ENCODE peak calls at places on chromosomes 4 and X, in nine cellular contexts. C is hepatocyte; L is Panc1; B is brain microvascular endothelial cell; O is MM.1S; I is K562; P is CD4-positive, alpha-beta memory T cell; N is upper lobe of right lung; J is CD8-positive, alpha-beta T cell. M is an unnamed sample.

GRCh38 chr4:146051724-146052396 is 113.2 kb upstream of the ZNF827 start:
- DNase-seq in C (no peak), L (no peak), B (peak; percentile 61), O (no peak), I (no peak), P (no peak), N (no peak), J (no peak), M (no peak)

GRCh38 chrX:72620550-72621145 is 48.0 kb upstream of the HDAC8 start:
- DNase-seq in C (peak; percentile 73), L (peak; percentile 90), B (peak; percentile 90), O (no peak), I (peak; percentile 31), P (no peak), N (no peak), J (no peak), M (no peak)

GRCh38 chr4:8591626-8592365 is 769 bp upstream of the CPZ start:
- DNase-seq in C (no peak), L (no peak), B (no peak), O (no peak), I (no peak), P (no peak), N (no peak), J (no peak), M (no peak)

GRCh38 chr4:176185068-176185467 is 10.3 kb downstream of the SPATA4 start:
- DNase-seq in C (no peak), L (no peak), B (peak; percentile 72), O (no peak), I (no peak), P (no peak), N (no peak), J (no peak), M (no peak)

GRCh38 chr4:182923376-182923775 is 6.2 kb upstream of the DCTD start:
- DNase-seq in C (no peak), L (no peak), B (no peak), O (no peak), I (no peak), P (no peak), N (no peak), J (no peak), M (no peak)

GRCh38 chrX:19785647-19786046 is 101.8 kb downstream of the SH3KBP1 start:
- DNase-seq in C (no peak), L (no peak), B (no peak), O (no peak), I (no peak), P (no peak), N (no peak), J (no peak), M (no peak)

GRCh38 chr4:61445374-61446063 is 245.4 kb downstream of the ADGRL3 start:
- DNase-seq in C (peak; percentile 22), L (no peak), B (no peak), O (no peak), I (no peak), P (no peak), N (no peak), J (no peak), M (no peak)

GRCh38 chr4:85968945-85969830 is 390.7 kb downstream of the MAPK10 start:
- DNase-seq in C (peak; percentile 59), L (no peak), B (peak; percentile 43), O (peak; percentile 43), I (no peak), P (no peak), N (no peak), J (no peak), M (no peak)

GRCh38 chr4:26765515-26765914 is 95.1 kb upstream of the STIM2 start:
- DNase-seq in C (peak; percentile 45), L (no peak), B (no peak), O (no peak), I (peak; percentile 16), P (no peak), N (no peak), J (no peak), M (no peak)

GRCh38 chrX:108165349-108166111 is 74.0 kb downstream of the ATG4A start:
- DNase-seq in C (peak; percentile 52), L (peak; percentile 10), B (peak; percentile 38), O (no peak), I (peak; percentile 29), P (no peak), N (no peak), J (no peak), M (no peak)

GRCh38 chrX:150849996-150850720 is 48.3 kb downstream of the CD99L2 start:
- DNase-seq in C (no peak), L (no peak), B (no peak), O (no peak), I (no peak), P (no peak), N (no peak), J (no peak), M (no peak)

GRCh38 chrX:39242187-39242586 is 440.9 kb downstream of the MID1IP1 start:
- DNase-seq in C (peak; percentile 68), L (no peak), B (no peak), O (peak; percentile 42), I (peak; percentile 53), P (peak; percentile 27), N (no peak), J (no peak), M (no peak)

GRCh38 chrX:109393859-109394258 is 88.0 kb downstream of the GUCY2F start:
- DNase-seq in C (no peak), L (no peak), B (no peak), O (peak; percentile 27), I (peak; percentile 6), P (no peak), N (no peak), J (no peak), M (no peak)

GRCh38 chr4:7886250-7886973 is 53.2 kb downstream of the AFAP1 start:
- DNase-seq in C (no peak), L (no peak), B (no peak), O (no peak), I (no peak), P (no peak), N (no peak), J (no peak), M (no peak)

GRCh38 chr4:82423245-82424054 is 6.8 kb downstream of the HNRNPDL start:
- DNase-seq in C (no peak), L (no peak), B (no peak), O (no peak), I (no peak), P (no peak), N (no peak), J (no peak), M (no peak)

DNA sequence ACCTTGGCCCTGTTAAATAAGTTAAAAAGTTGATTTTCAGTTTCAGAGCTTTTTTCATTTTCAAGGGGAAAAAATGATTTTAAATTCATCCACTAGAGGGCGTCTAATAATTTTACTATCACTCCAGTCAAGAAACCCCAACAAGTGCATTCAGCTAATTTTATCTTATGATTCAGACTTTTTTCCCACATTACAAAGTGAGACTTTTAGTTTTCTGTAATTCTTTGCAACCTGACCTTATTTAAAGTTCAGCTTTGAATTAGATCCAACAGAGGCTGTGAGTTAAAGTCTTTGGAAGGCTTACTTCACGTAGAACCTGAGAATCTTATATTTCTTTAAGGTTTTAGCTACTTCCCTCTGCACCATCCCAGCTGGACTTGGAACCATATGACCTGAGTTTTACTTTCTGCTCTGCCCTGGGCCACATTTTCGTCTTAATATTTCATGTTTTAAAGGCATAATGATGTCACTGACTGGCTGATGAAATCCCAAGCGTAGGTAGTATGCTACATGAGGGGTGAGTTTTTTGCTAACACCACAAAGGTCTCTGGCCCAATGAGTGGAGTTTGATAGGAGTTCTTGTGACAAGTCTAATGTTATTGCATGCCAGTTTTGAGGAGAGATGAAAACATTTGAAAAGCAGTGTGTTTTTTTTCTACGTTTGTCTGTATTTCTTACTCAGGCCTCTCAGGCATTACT is 7.2 kb downstream of the GNRHR start:
- DNase-seq in C (peak; percentile 52), L (peak; percentile 1), B (no peak), O (peak; percentile 48), I (peak; percentile 35), P (peak; percentile 29), N (no peak), J (no peak), M (no peak)
- H3K27ac ChIP-seq in C (no peak overlapping the region), L (no peak overlapping the region), B (no peak overlapping the region), O (no peak overlapping the region), I (no peak overlapping the region), P (no peak overlapping the region), N (no peak overlapping the region), J (no peak overlapping the region), M (no peak overlapping the region)

GRCh38 chr4:17769406-17770174 is 11.8 kb downstream of the FAM184B start:
- DNase-seq in C (no peak), L (no peak), B (no peak), O (no peak), I (no peak), P (no peak), N (no peak), J (no peak), M (no peak)

GRCh38 chr4:17773125-17773698 is 8.2 kb downstream of the FAM184B start:
- DNase-seq in C (no peak), L (no peak), B (no peak), O (peak; percentile 71), I (no peak), P (no peak), N (no peak), J (no peak), M (no peak)

GRCh38 chr4:17766826-17767458 is 14.5 kb downstream of the FAM184B start:
- DNase-seq in C (no peak), L (no peak), B (no peak), O (no peak), I (no peak), P (no peak), N (no peak), J (no peak), M (no peak)

GRCh38 chr4:17771284-17771908 is 10.0 kb downstream of the FAM184B start:
- DNase-seq in C (no peak), L (no peak), B (no peak), O (no peak), I (no peak), P (no peak), N (no peak), J (no peak), M (no peak)

DNA sequence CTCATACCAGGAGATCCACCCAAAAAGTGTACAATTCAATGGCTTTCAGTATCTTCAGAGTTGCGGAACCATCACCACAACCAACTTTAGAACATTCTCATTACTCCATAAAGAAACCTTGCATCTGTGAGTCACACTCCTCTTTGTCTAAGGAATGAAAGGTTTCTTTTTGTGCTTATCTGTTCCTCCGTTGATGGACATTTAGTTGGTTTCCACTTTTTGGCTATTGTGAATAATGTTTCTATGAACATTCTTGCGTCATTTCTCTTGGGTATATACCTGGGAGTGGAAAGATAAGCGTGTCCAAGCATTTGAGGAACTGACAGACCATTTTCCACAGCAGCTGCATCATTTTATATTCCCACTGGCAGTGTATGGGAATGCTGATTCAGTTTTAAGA is 10.6 kb downstream of the FAM184B start:
- DNase-seq in C (no peak), L (no peak), B (no peak), O (no peak), I (no peak), P (no peak), N (no peak), J (no peak), M (no peak)
- H3K27ac ChIP-seq in C (no peak overlapping the region), L (no peak overlapping the region), B (no peak overlapping the region), O (no peak overlapping the region), I (no peak overlapping the region), P (no peak overlapping the region), N (no peak overlapping the region), J (no peak overlapping the region), M (no peak overlapping the region)

GRCh38 chr4:154030747-154031146 is 241.9 kb upstream of the SFRP2 start:
- DNase-seq in C (peak; percentile 55), L (no peak), B (no peak), O (no peak), I (no peak), P (no peak), N (no peak), J (no peak), M (peak; percentile 88)
- H3K27ac ChIP-seq in C (no peak overlapping the region), L (no peak overlapping the region), B (no peak overlapping the region), O (no peak overlapping the region), I (no peak overlapping the region), P (no peak overlapping the region), N (no peak overlapping the region), J (no peak overlapping the region), M (peak overlapping the region; percentile 55)

GRCh38 chr4:55173580-55173979 is 48.2 kb upstream of the KDR start:
- DNase-seq in C (no peak), L (no peak), B (peak; percentile 63), O (no peak), I (no peak), P (no peak), N (no peak), J (no peak), M (no peak)
- H3K27ac ChIP-seq in C (no peak overlapping the region), L (no peak overlapping the region), B (peak overlapping the region; percentile 64), O (no peak overlapping the region), I (no peak overlapping the region), P (no peak overlapping the region), N (peak overlapping the region; percentile 58), J (no peak overlapping the region), M (no peak overlapping the region)